ENCODE peak calls at places on chromosomes 1 and 21, in nine cellular contexts. X is T-cell; Y is stimulated activated CD8-positive, alpha-beta memory T cell treated with anti-CD3 and anti-CD28 coated beads, Interleukin-4, amount 100 ng/mL, for 24 hours; Z is left cardiac atrium; U is HCEC 1CT; G is Ammon's horn; D is activated T-cell treated with anti-CD3 and anti-CD28 coated beads, Interleukin-2, amount 50 U/mL, for 72 hours; C is fibroblast of lung; P is heart left ventricle. E is an unnamed sample.

GRCh38 chr1:221429262-221429661 is 312.6 kb downstream of the DUSP10 start:
- DNase-seq in G (no peak), Y (no peak), U (peak), P (no peak), X (no peak), Z (no peak), C (no peak), D (no peak), E (no peak)

GRCh38 chr21:26028183-26028582 is 142.4 kb downstream of the APP start:
- DNase-seq in X (no peak), U (no peak), P (no peak), G (peak), D (no peak), Z (no peak), C (peak), Y (no peak), E (no peak)

GRCh38 chr1:10693497-10694273 is 102.8 kb downstream of the CASZ1 start:
- DNase-seq in Z (no peak), D (peak), U (no peak), G (no peak), C (peak), Y (peak), P (no peak), X (peak), E (no peak)

GRCh38 chr1:110425611-110426152 is 18.2 kb upstream of the LAMTOR5 start:
- DNase-seq in D (no peak), G (peak), Z (peak), U (no peak), P (no peak), X (no peak), C (peak), Y (no peak), E (peak)

GRCh38 chr1:234478481-234479309 is at the start of gene TARBP1:
- DNase-seq in U (peak), C (peak), P (peak), X (peak), Z (peak), G (peak), D (peak), Y (peak), E (peak)

GRCh38 chr1:181097242-181097641 is 8.7 kb downstream of the IER5 start:
- DNase-seq in C (peak), Y (no peak), D (no peak), Z (no peak), X (no peak), G (no peak), U (no peak), P (no peak), E (no peak)

GRCh38 chr21:26843912-26844257 is 1.3 kb downstream of the ADAMTS1 start:
- DNase-seq in Y (no peak), U (peak), P (no peak), C (peak), Z (no peak), X (no peak), G (no peak), D (no peak), E (no peak)

GRCh38 chr1:57036896-57037295 is 71.1 kb upstream of the C8B start:
- DNase-seq in Y (no peak), D (no peak), P (no peak), Z (no peak), G (no peak), X (no peak), U (no peak), C (no peak), E (no peak)

GRCh38 chr1:205236526-205236925 is 8.8 kb downstream of the TMCC2 start:
- DNase-seq in D (no peak), Y (no peak), C (no peak), X (no peak), U (no peak), G (no peak), Z (no peak), P (no peak), E (no peak)

GRCh38 chr1:107529511-107530149 is 388.8 kb downstream of the NTNG1 start:
- DNase-seq in Y (no peak), G (peak), X (no peak), P (no peak), D (peak), Z (no peak), C (peak), U (peak), E (no peak)

GRCh38 chr1:155272466-155273133 is 704 bp downstream of the CLK2 start:
- DNase-seq in G (peak), Y (no peak), D (no peak), P (no peak), C (peak), U (peak), Z (no peak), X (no peak), E (no peak)

GRCh38 chr1:190373705-190374336 is 103.8 kb downstream of the BRINP3 start:
- DNase-seq in Z (no peak), G (no peak), U (no peak), D (no peak), C (peak), P (no peak), Y (no peak), X (no peak), E (no peak)

GRCh38 chr1:225694151-225694603 is 41.3 kb upstream of the ENAH start:
- DNase-seq in Z (peak), X (no peak), G (no peak), D (no peak), P (no peak), C (peak), Y (no peak), U (no peak), E (no peak)

GRCh38 chr1:40352126-40352525 is 21.4 kb upstream of the SMAP2 start:
- DNase-seq in Y (no peak), P (no peak), U (no peak), Z (no peak), C (no peak), X (no peak), G (peak), D (no peak), E (no peak)

GRCh38 chr1:17558954-17559617 is 19.6 kb downstream of the ARHGEF10L start:
- DNase-seq in G (no peak), Y (no peak), D (no peak), P (no peak), U (no peak), Z (no peak), X (no peak), C (no peak), E (no peak)

GRCh38 chr1:34982820-34983376 is 2.2 kb downstream of the TMEM35B start:
- DNase-seq in P (no peak), G (no peak), Y (no peak), Z (no peak), D (no peak), X (no peak), U (no peak), C (no peak), E (no peak)

GRCh38 chr1:52674497-52675384 is 23.4 kb downstream of the COA7 start:
- DNase-seq in P (no peak), C (peak), D (no peak), G (no peak), Y (no peak), U (no peak), X (no peak), Z (no peak), E (no peak)

GRCh38 chr1:184745929-184746583 is 8.6 kb downstream of the EDEM3 start:
- DNase-seq in D (no peak), Z (no peak), U (no peak), Y (no peak), G (peak), P (no peak), X (no peak), C (no peak), E (no peak)

GRCh38 chr21:43909736-43910455 is 44.9 kb downstream of the AGPAT3 start:
- DNase-seq in P (no peak), X (no peak), U (no peak), G (no peak), Z (no peak), D (no peak), Y (no peak), C (no peak), E (no peak)

E was measured in gastrocnemius medialis.